ENCODE peak calls at places on chromosomes 3 and 15, in four cellular contexts. One of them, this sample, is unnamed.

GRCh38 chr3:18232317-18232716 is 192.8 kb downstream of the SATB1 start:
- DNase-seq in H1: no peak
- DNase-seq in GM12892: no peak
- DNase-seq in K562: no peak
- DNase-seq in this sample: no peak

GRCh38 chr3:123336001-123336400 is 112.9 kb downstream of the ADCY5 start:
- DNase-seq in GM12892: no peak
- DNase-seq in K562: no peak
- DNase-seq in H1: no peak
- DNase-seq in this sample: no peak

GRCh38 chr3:185807455-185808068 is 17.3 kb downstream of the IGF2BP2 start:
- DNase-seq in H1: no peak
- DNase-seq in GM12892: no peak
- DNase-seq in K562: no peak
- DNase-seq in this sample: no peak

GRCh38 chr3:172213765-172214358 is 174.5 kb downstream of the FNDC3B start:
- DNase-seq in K562: no peak
- DNase-seq in H1: no peak
- DNase-seq in GM12892: no peak
- DNase-seq in this sample: no peak

GRCh38 chr3:12947504-12948369 is 106.4 kb upstream of the RPL32 start:
- DNase-seq in K562: peak; percentile 66
- DNase-seq in H1: no peak
- DNase-seq in GM12892: no peak
- DNase-seq in this sample: no peak

GRCh38 chr3:86990171-86990733 is 697 bp downstream of the VGLL3 start:
- DNase-seq in H1: peak; percentile 78
- DNase-seq in K562: no peak
- DNase-seq in GM12892: no peak
- DNase-seq in this sample: no peak

GRCh38 chr3:26622634-26623408 is at the start of gene LRRC3B:
- DNase-seq in H1: peak; percentile 78
- DNase-seq in GM12892: peak; percentile 9
- DNase-seq in K562: no peak
- DNase-seq in this sample: no peak

GRCh38 chr15:99071091-99071680 is 33.7 kb upstream of the SYNM start:
- DNase-seq in K562: no peak
- DNase-seq in GM12892: no peak
- DNase-seq in H1: no peak
- DNase-seq in this sample: no peak

GRCh38 chr3:78988324-78988723 is 779.5 kb downstream of the ROBO1 start:
- DNase-seq in H1: no peak
- DNase-seq in K562: no peak
- DNase-seq in GM12892: no peak
- DNase-seq in this sample: no peak
- TF ChIP-seq TAF1 in H1: no peak
- TF ChIP-seq TAF1 in K562: no peak
- TF ChIP-seq TAF1 in GM12892: no peak
- TF ChIP-seq TAF1 in this sample: no peak

GRCh38 chr15:64928626-64929220 is 17.0 kb downstream of the ANKDD1A start:
- DNase-seq in H1: peak; percentile 39
- DNase-seq in GM12892: no peak
- DNase-seq in K562: no peak
- DNase-seq in this sample: no peak

GRCh38 chr15:64930019-64930652 is 18.4 kb downstream of the ANKDD1A start:
- DNase-seq in H1: peak; percentile 35
- DNase-seq in K562: no peak
- DNase-seq in GM12892: peak; percentile 63
- DNase-seq in this sample: peak; percentile 53

GRCh38 chr15:64923546-64923945 is 11.8 kb downstream of the ANKDD1A start:
- DNase-seq in GM12892: no peak
- DNase-seq in H1: no peak
- DNase-seq in K562: no peak
- DNase-seq in this sample: no peak

GRCh38 chr15:64925335-64926330 is 13.9 kb downstream of the ANKDD1A start:
- DNase-seq in H1: no peak
- DNase-seq in GM12892: no peak
- DNase-seq in K562: no peak
- DNase-seq in this sample: no peak

GRCh38 chr15:64926661-64927060 is 15.0 kb downstream of the ANKDD1A start:
- DNase-seq in H1: no peak
- DNase-seq in GM12892: no peak
- DNase-seq in K562: no peak
- DNase-seq in this sample: no peak
- TF ChIP-seq TAF1 in H1: no peak
- TF ChIP-seq TAF1 in GM12892: no peak
- TF ChIP-seq TAF1 in K562: no peak
- TF ChIP-seq TAF1 in this sample: no peak

GRCh38 chr15:73385205-73385604 is 16.4 kb upstream of the HCN4 start:
- DNase-seq in K562: no peak
- DNase-seq in H1: no peak
- DNase-seq in GM12892: no peak
- DNase-seq in this sample: no peak

GRCh38 chr15:73387507-73388255 is 18.9 kb upstream of the HCN4 start:
- DNase-seq in GM12892: no peak
- DNase-seq in H1: no peak
- DNase-seq in K562: no peak
- DNase-seq in this sample: no peak

GRCh38 chr15:73386886-73387506 is 18.2 kb upstream of the HCN4 start:
- DNase-seq in GM12892: no peak
- DNase-seq in H1: no peak
- DNase-seq in K562: no peak
- DNase-seq in this sample: no peak

GRCh38 chr15:73388256-73388781 is 19.6 kb upstream of the HCN4 start:
- DNase-seq in GM12892: no peak
- DNase-seq in K562: no peak
- DNase-seq in H1: no peak
- DNase-seq in this sample: no peak

DNA sequence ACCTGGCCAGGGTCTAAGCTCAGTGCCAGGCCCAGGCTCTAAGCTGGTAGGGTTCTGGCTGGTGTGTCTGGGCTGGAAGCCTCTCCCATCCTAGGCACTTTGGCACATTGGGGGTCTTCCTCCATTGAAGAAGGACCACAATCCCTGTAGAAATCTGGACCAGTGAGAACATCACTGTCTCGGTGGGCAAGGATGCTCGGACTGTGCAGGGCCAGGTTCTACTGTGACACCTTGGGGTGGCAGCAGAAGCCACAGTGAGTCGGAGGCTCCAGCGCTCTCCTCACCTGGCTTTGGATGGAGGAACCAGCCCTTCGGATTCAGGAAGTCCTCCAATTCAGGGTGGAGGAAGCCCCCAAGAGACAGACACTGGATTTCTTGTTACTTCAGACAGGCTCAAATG is 17.5 kb upstream of the HCN4 start:
- DNase-seq in H1: no peak
- DNase-seq in GM12892: no peak
- DNase-seq in K562: no peak
- DNase-seq in this sample: no peak
- TF ChIP-seq TAF1 in H1: no peak
- TF ChIP-seq TAF1 in GM12892: no peak
- TF ChIP-seq TAF1 in K562: no peak
- TF ChIP-seq TAF1 in this sample: no peak

GRCh38 chr15:38878026-38878425 is 313.4 kb upstream of the RASGRP1 start:
- DNase-seq in K562: no peak
- DNase-seq in H1: no peak
- DNase-seq in GM12892: no peak
- DNase-seq in this sample: no peak

GRCh38 chr15:38877471-38877870 is 312.9 kb upstream of the RASGRP1 start:
- DNase-seq in H1: no peak
- DNase-seq in GM12892: no peak
- DNase-seq in K562: no peak
- DNase-seq in this sample: no peak

GRCh38 chr15:38876621-38877020 is 312.0 kb upstream of the RASGRP1 start:
- DNase-seq in K562: no peak
- DNase-seq in GM12892: no peak
- DNase-seq in H1: no peak
- DNase-seq in this sample: no peak

GRCh38 chr15:38879909-38880471 is 315.4 kb upstream of the RASGRP1 start:
- DNase-seq in GM12892: no peak
- DNase-seq in K562: no peak
- DNase-seq in H1: no peak
- DNase-seq in this sample: no peak

GRCh38 chr15:38878946-38879345 is 314.3 kb upstream of the RASGRP1 start:
- DNase-seq in K562: no peak
- DNase-seq in H1: no peak
- DNase-seq in GM12892: no peak
- DNase-seq in this sample: no peak
- TF ChIP-seq TAF1 in K562: no peak
- TF ChIP-seq TAF1 in H1: no peak
- TF ChIP-seq TAF1 in GM12892: no peak
- TF ChIP-seq TAF1 in this sample: no peak

DNA sequence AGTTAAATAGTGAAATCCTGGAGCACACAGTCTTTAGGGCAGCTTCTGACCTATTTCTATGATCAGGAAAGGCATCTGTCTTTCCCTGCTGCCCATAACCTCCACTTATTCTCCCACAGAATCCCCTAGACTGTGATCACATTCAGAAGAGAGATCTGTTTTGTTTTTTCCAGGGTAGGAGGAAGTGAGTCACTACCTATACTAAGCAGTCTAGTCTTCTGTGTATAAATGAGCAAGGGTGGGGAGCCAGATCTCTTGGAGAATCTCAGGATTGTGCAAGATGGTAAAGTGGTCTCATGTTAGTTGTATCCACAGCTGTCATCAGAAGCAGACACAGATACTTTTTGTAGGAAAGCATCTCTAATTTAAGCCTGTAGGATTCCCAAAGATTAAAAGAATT is 11.8 kb upstream of the FBXO22 start:
- DNase-seq in H1: no peak
- DNase-seq in GM12892: no peak
- DNase-seq in K562: no peak
- DNase-seq in this sample: no peak
- TF ChIP-seq TAF1 in H1: no peak
- TF ChIP-seq TAF1 in GM12892: no peak
- TF ChIP-seq TAF1 in K562: no peak
- TF ChIP-seq TAF1 in this sample: no peak

GRCh38 chr15:96334017-96334704 is 3.7 kb downstream of the NR2F2 start:
- DNase-seq in H1: peak; percentile 63
- DNase-seq in GM12892: no peak
- DNase-seq in K562: no peak
- DNase-seq in this sample: no peak

GRCh38 chr15:96332854-96333193 is 2.3 kb downstream of the NR2F2 start:
- DNase-seq in GM12892: no peak
- DNase-seq in H1: no peak
- DNase-seq in K562: no peak
- DNase-seq in this sample: no peak

GRCh38 chr15:96331942-96332853 is 1.7 kb downstream of the NR2F2 start:
- DNase-seq in H1: peak; percentile 70
- DNase-seq in GM12892: no peak
- DNase-seq in K562: no peak
- DNase-seq in this sample: no peak

GRCh38 chr15:96334705-96335428 is 4.4 kb downstream of the NR2F2 start:
- DNase-seq in K562: no peak
- DNase-seq in GM12892: no peak
- DNase-seq in H1: no peak
- DNase-seq in this sample: no peak

DNA sequence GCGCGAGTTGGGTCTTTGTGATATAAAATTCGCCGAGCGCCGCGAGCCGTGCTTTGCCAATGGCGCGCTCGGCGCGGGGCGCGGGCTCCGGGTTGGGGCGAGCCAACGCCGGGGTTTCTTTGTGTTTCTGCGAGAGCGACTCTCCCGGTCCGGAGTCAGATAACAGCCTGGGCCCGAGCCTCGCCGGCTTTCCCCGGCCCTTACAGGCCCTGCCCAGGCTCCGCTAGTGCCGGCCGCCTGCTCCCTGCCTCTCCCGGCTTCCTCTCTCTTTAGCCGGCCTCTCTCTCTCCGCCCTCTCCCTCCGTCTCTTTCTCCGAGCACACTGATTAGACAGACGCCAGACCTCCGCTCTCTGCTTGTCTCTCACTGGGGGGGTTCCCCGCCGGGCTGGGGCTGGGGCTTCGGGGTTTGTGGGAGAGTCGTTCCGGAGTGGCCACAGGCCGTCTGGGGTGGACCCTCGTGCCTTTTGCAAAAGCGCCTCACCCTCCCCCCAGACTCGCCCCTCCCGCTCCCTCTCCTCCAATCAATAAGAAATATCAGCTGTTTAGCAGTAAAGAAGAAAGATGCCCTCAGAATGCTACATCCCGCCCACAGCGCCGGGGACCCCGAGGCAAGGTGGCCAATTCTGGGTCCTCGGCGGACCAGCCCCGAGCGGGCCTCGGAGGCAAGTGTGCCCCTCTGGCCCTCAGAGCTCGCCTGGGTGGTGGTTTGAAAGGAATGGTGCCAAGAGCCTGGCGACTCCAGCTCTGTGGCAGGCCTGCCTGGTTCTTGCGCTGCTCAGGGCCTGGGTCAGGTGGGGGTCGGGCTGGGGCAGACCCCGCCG is 2.9 kb downstream of the NR2F2 start:
- DNase-seq in K562: peak; percentile 38
- DNase-seq in GM12892: no peak
- DNase-seq in H1: peak; percentile 80
- DNase-seq in this sample: no peak
- TF ChIP-seq TAF1 in K562: peak; percentile 24
- TF ChIP-seq TAF1 in GM12892: no peak
- TF ChIP-seq TAF1 in H1: no peak
- TF ChIP-seq TAF1 in this sample: no peak